ENCODE peak calls at places on chromosome 15, in ten cellular contexts. J is ovary, N is thyroid gland, S is K562, Z is IMR-90, X is suprapubic skin, T is adrenal gland, E is esophagus muscularis mucosa, U is lower leg skin, A is HCT116. F is an unnamed sample.

GRCh38 chr15:50633653-50634052 is 52.9 kb downstream of the TRPM7 start:
- DNase-seq in J (no peak), N (no peak), S (no peak), Z (peak), X (no peak), T (no peak), E (no peak), U (no peak), A (no peak), F (no peak)

GRCh38 chr15:88061452-88061851 is 195.1 kb downstream of the NTRK3 start:
- DNase-seq in J (no peak), N (no peak), S (no peak), Z (no peak), X (no peak), T (no peak), E (no peak), U (no peak), A (no peak), F (no peak)

GRCh38 chr15:101813803-101814534 is 2.0 kb downstream of the OR4F15 start:
- DNase-seq in J (no peak), N (no peak), S (no peak), Z (peak), X (no peak), T (no peak), E (no peak), U (no peak), A (no peak), F (no peak)

GRCh38 chr15:81038975-81039607 is 38.4 kb downstream of the TLNRD1 start:
- DNase-seq in J (no peak), N (peak), S (no peak), Z (no peak), X (no peak), T (no peak), E (no peak), U (no peak), A (no peak), F (no peak)

GRCh38 chr15:61656391-61656790 is 403.9 kb downstream of the VPS13C start:
- DNase-seq in J (no peak), N (peak), S (no peak), Z (no peak), X (no peak), T (no peak), E (peak), U (no peak), A (no peak), F (no peak)

GRCh38 chr15:100281096-100281917 is 60.5 kb downstream of the ADAMTS17 start:
- DNase-seq in J (no peak), N (no peak), S (no peak), Z (no peak), X (no peak), T (no peak), E (peak), U (no peak), A (no peak), F (no peak)

GRCh38 chr15:96619171-96619570 is 288.7 kb downstream of the NR2F2 start:
- DNase-seq in J (no peak), N (no peak), S (no peak), Z (no peak), X (no peak), T (no peak), E (no peak), U (no peak), A (no peak), F (no peak)

GRCh38 chr15:79736435-79737000 is 160.3 kb downstream of the MTHFS start:
- DNase-seq in J (no peak), N (no peak), S (no peak), Z (no peak), X (no peak), T (no peak), E (no peak), U (no peak), A (no peak), F (no peak)

GRCh38 chr15:26392956-26393355 is 379.9 kb downstream of the GABRB3 start:
- DNase-seq in J (no peak), N (no peak), S (no peak), Z (no peak), X (no peak), T (no peak), E (no peak), U (no peak), A (no peak), F (no peak)

GRCh38 chr15:92899910-92900711 is at the start of gene CHD2:
- DNase-seq in J (peak), N (peak), S (peak), Z (peak), X (no peak), T (peak), E (no peak), U (peak), A (peak), F (peak)

GRCh38 chr15:68700395-68701123 is 120.1 kb downstream of the ANP32A start:
- DNase-seq in J (peak), N (peak), S (no peak), Z (peak), X (no peak), T (peak), E (no peak), U (peak), A (no peak), F (peak)

GRCh38 chr15:91956026-91956723 is 102.7 kb downstream of the SLCO3A1 start:
- DNase-seq in J (no peak), N (no peak), S (no peak), Z (peak), X (no peak), T (no peak), E (no peak), U (no peak), A (no peak), F (no peak)

GRCh38 chr15:91849749-91850161 is 3.8 kb upstream of the SLCO3A1 start:
- DNase-seq in J (no peak), N (no peak), S (peak), Z (peak), X (no peak), T (no peak), E (no peak), U (no peak), A (peak), F (no peak)

GRCh38 chr15:52730594-52730993 is 51.4 kb upstream of the ATOSA start:
- DNase-seq in J (no peak), N (no peak), S (no peak), Z (no peak), X (no peak), T (no peak), E (no peak), U (no peak), A (no peak), F (no peak)

GRCh38 chr15:52727825-52728224 is 48.6 kb upstream of the ATOSA start:
- DNase-seq in J (no peak), N (no peak), S (no peak), Z (no peak), X (no peak), T (no peak), E (no peak), U (no peak), A (no peak), F (no peak)

GRCh38 chr15:52731004-52731403 is 51.8 kb upstream of the ATOSA start:
- DNase-seq in J (no peak), N (no peak), S (no peak), Z (no peak), X (no peak), T (no peak), E (no peak), U (no peak), A (no peak), F (no peak)

GRCh38 chr15:52730163-52730562 is 51.0 kb upstream of the ATOSA start:
- DNase-seq in J (no peak), N (no peak), S (no peak), Z (peak), X (no peak), T (no peak), E (no peak), U (peak), A (no peak), F (no peak)

DNA sequence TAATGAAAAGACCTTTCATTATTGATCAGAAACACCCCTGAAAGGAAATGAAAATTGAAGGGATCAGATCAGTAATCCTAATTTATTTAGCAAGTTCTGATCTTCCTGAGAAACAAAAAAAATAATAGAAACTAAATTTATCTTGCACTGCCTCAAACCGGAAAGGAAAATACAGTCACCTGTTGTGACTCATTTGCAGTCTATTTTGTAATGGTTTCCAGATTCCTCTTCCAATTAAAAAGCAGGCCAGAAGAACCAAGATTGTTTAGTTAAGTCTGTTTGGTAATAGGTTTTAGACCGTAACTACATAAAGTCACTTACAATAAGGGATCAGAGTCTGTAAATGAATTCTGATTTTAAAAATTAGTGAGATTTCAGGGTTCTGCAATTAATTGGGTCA is 49.7 kb upstream of the ATOSA start:
- DNase-seq in J (no peak), N (no peak), S (no peak), Z (peak), X (no peak), T (no peak), E (no peak), U (no peak), A (no peak), F (no peak)
- TF ChIP-seq POLR2A in J (no peak), N (no peak), S (no peak), Z (no peak), X (no peak), T (no peak), E (no peak), U (no peak), A (no peak), F (no peak)

DNA sequence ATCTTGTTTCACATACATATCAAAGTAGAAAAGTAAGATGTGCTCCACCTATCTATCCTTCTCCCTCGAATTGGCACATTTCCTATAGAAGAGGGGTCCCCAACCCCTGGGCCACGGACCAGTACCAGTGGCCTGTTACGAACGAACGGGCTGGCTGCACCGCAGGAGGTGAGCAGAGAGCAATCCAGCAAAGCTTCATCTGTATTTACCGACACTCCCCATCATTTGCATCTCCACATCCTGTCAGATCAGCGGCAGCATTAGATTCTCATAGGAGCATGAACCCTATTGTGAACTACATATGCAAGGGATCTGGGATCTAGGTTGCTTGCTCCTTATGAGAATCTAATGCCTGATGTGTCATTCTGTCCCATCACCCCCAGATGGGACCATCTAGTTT is 94.9 kb upstream of the CGNL1 start:
- DNase-seq in J (no peak), N (no peak), S (no peak), Z (no peak), X (no peak), T (no peak), E (no peak), U (no peak), A (no peak), F (no peak)
- H3K4me3 ChIP-seq in J (no peak), N (no peak), S (no peak), Z (no peak), X (no peak), T (no peak), E (no peak), U (no peak), A (no peak), F (no peak)

DNA sequence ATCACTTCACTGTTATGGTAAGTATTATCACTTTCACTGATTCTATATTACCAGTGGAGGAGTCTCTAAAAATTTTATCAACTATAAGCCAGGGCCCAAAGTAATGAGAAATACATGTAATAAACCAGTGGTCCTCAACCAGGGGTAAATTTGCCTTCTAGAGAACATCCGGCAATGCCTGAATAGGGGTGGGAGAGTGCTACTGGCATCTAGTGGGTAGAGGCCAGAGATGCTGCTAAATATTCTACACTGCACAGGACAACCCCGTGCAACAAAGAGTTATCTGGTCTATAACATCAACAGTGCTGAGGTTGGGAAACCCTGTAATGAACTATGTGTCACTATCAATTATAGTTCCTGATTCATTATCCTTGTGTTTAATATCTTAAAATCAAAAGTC is 2.2 kb downstream of the LYSMD2 start:
- DNase-seq in J (no peak), N (no peak), S (no peak), Z (no peak), X (no peak), T (no peak), E (peak), U (no peak), A (no peak), F (no peak)
- TF ChIP-seq CTCF in J (no peak), N (no peak), S (no peak), Z (no peak), X (no peak), T (no peak), E (no peak), U (no peak), A (peak), F (no peak)

GRCh38 chr15:70319466-70319865 is 221.7 kb upstream of the TLE3 start:
- DNase-seq in J (no peak), N (no peak), S (no peak), Z (no peak), X (no peak), T (no peak), E (no peak), U (no peak), A (no peak), F (no peak)
- TF ChIP-seq POLR2A in J (no peak), N (no peak), S (no peak), Z (no peak), X (no peak), T (no peak), E (no peak), U (no peak), A (no peak), F (no peak)

DNA sequence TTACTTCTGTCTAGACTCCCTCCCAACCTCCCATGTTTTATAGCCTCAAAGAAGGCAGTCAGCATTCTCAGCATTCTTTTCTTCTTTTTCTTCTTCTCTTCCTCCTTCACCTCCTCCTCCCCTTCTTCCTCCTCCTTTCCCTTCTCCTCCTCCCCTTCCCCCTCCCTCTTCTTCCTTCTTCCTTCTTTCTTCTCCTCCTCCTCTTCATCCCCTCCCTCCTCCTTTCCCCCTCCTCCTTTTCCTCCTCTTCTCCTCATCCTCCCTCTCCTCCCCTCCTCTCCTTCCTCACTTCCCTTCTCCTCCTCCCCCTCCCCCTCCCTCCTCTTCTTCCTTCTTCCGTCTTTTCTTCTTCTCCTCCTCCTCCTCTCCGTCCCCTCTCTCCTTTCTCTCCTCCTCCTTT is 3.6 kb upstream of the LPCAT4 start:
- DNase-seq in J (no peak), N (no peak), S (no peak), Z (no peak), X (no peak), T (no peak), E (no peak), U (no peak), A (no peak), F (no peak)
- H3K4me3 ChIP-seq in J (no peak), N (no peak), S (no peak), Z (no peak), X (no peak), T (no peak), E (no peak), U (no peak), A (no peak), F (no peak)

GRCh38 chr15:38251726-38252480 is 733 bp upstream of the SPRED1 start:
- DNase-seq in J (peak), N (peak), S (peak), Z (peak), X (peak), T (peak), E (peak), U (peak), A (peak), F (peak)
- TF ChIP-seq CTCF in J (peak), N (no peak), S (no peak), Z (no peak), X (no peak), T (no peak), E (no peak), U (no peak), A (no peak), F (no peak)

GRCh38 chr15:89806565-89807550 is 7.8 kb downstream of the ANPEP start:
- DNase-seq in J (no peak), N (no peak), S (no peak), Z (no peak), X (no peak), T (no peak), E (no peak), U (no peak), A (no peak), F (no peak)
- TF ChIP-seq POLR2A in J (no peak), N (no peak), S (no peak), Z (no peak), X (no peak), T (no peak), E (no peak), U (no peak), A (no peak), F (no peak)

DNA sequence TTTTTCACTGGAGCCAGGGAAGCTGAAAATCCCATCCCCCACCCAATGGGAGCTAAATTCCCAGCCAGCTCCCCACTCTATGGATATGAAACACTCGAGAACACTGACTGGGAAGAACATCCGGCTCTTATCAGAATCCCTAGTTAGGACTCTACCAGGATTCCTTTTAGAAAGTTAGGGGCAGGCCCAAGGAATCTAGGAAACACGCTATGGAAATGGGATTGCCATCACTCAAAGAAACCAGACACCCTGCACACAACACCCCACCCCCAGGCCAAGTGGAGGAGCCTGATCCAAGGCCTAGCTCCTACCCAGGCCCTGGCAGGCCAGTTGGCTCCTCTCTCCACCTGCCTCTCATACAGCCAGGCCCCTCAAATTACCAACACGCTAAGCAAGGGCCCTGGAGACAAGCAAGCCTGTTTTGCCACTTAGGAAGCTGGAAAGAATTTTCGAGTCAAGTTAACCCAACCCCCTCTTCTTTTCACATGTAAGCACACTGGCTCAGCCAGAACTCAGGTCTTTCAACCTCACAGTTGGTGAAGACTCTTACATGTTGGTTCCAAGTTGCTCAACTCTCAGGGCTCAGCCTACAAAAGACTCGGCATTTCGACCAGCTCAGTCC is 75.5 kb downstream of the RBPMS2 start:
- DNase-seq in J (peak), N (peak), S (no peak), Z (peak), X (no peak), T (no peak), E (no peak), U (peak), A (no peak), F (no peak)
- H3K4me3 ChIP-seq in J (no peak), N (no peak), S (no peak), Z (no peak), X (peak), T (peak), E (peak), U (no peak), A (no peak), F (no peak)

GRCh38 chr15:39785139-39785538 is 2.5 kb upstream of the FSIP1 start:
- DNase-seq in J (no peak), N (no peak), S (no peak), Z (no peak), X (no peak), T (no peak), E (no peak), U (no peak), A (no peak), F (no peak)

GRCh38 chr15:39784125-39784524 is 1.5 kb upstream of the FSIP1 start:
- DNase-seq in J (no peak), N (no peak), S (no peak), Z (peak), X (no peak), T (no peak), E (no peak), U (no peak), A (no peak), F (no peak)

GRCh38 chr15:39785806-39786205 is 3.2 kb upstream of the FSIP1 start:
- DNase-seq in J (no peak), N (no peak), S (no peak), Z (no peak), X (no peak), T (no peak), E (no peak), U (no peak), A (no peak), F (no peak)

GRCh38 chr15:39783244-39783820 is 691 bp upstream of the FSIP1 start:
- DNase-seq in J (no peak), N (no peak), S (no peak), Z (peak), X (no peak), T (no peak), E (no peak), U (no peak), A (no peak), F (no peak)

GRCh38 chr15:39784638-39785037 is 2.0 kb upstream of the FSIP1 start:
- DNase-seq in J (no peak), N (no peak), S (no peak), Z (no peak), X (no peak), T (no peak), E (no peak), U (no peak), A (no peak), F (no peak)
- TF ChIP-seq CTCF in J (no peak), N (no peak), S (no peak), Z (no peak), X (no peak), T (no peak), E (no peak), U (no peak), A (no peak), F (no peak)

GRCh38 chr15:40307421-40308165 is at the start of gene PLCB2:
- DNase-seq in J (no peak), N (no peak), S (peak), Z (no peak), X (no peak), T (no peak), E (no peak), U (no peak), A (no peak), F (peak)
- TF ChIP-seq POLR2A in J (no peak), N (no peak), S (no peak), Z (no peak), X (no peak), T (no peak), E (no peak), U (no peak), A (no peak), F (no peak)